ENCODE peak calls at places on chromosomes 2 and 18, in eight cellular contexts. M is fibroblast of the aortic adventitia, N is AG09309, A is esophagus squamous epithelium, R is left lung, Q is fibroblast of mammary gland, P is mucosa of descending colon, H is ascending aorta. W is an unnamed sample.

GRCh38 chr2:42753188-42753813 is 10.6 kb downstream of the OXER1 start:
- DNase-seq in H (no peak), M (no peak), N (no peak), P (no peak), A (no peak), Q (no peak), R (no peak), W (no peak)

GRCh38 chr2:33223851-33224250 is 252.6 kb upstream of the RASGRP3 start:
- DNase-seq in Q (peak; percentile 83), R (no peak), A (no peak), H (no peak), N (no peak), P (no peak), M (peak; percentile 73), W (no peak)

GRCh38 chr18:62523631-62524442 is 1.0 kb downstream of the ZCCHC2 start:
- DNase-seq in N (no peak), R (peak; percentile 60), Q (peak; percentile 45), H (peak; percentile 73), A (peak; percentile 10), M (peak; percentile 42), P (peak; percentile 69), W (no peak)

GRCh38 chr2:37326285-37326684 is 1.7 kb upstream of the PRKD3 start:
- DNase-seq in P (no peak), Q (peak; percentile 91), H (peak; percentile 81), R (no peak), A (no peak), M (peak; percentile 93), N (peak; percentile 59), W (no peak)

GRCh38 chr2:164920430-164920829 is 34.9 kb downstream of the SLC38A11 start:
- DNase-seq in R (no peak), N (peak; percentile 84), P (no peak), Q (peak; percentile 94), M (peak; percentile 92), A (no peak), H (no peak), W (no peak)

GRCh38 chr2:85302106-85302505 is 25.7 kb downstream of the TGOLN2 start:
- DNase-seq in H (no peak), R (no peak), P (no peak), A (no peak), Q (no peak), N (no peak), M (no peak), W (no peak)

GRCh38 chr2:14288016-14288415 is 344.5 kb upstream of the LRATD1 start:
- DNase-seq in M (no peak), P (no peak), N (no peak), H (no peak), A (no peak), R (no peak), Q (no peak), W (peak; percentile 63)

GRCh38 chr2:233404227-233404626 is 49.9 kb downstream of the DGKD start:
- DNase-seq in A (no peak), H (peak; percentile 63), Q (peak; percentile 43), N (no peak), R (no peak), M (peak; percentile 53), P (peak; percentile 80), W (no peak)

GRCh38 chr2:191656389-191656788 is 21.5 kb upstream of the NABP1 start:
- DNase-seq in A (no peak), P (no peak), R (no peak), Q (peak; percentile 94), H (no peak), M (peak; percentile 96), N (peak; percentile 83), W (no peak)

GRCh38 chr2:179297922-179298321 is 33.3 kb upstream of the SESTD1 start:
- DNase-seq in Q (no peak), H (no peak), A (no peak), N (no peak), M (peak; percentile 14), R (no peak), P (no peak), W (no peak)

GRCh38 chr2:134104754-134105153 is 149.1 kb upstream of the MGAT5 start:
- DNase-seq in N (no peak), A (no peak), P (no peak), M (no peak), Q (no peak), H (no peak), R (no peak), W (no peak)

GRCh38 chr2:20448246-20449046 is 1.6 kb downstream of the RHOB start:
- DNase-seq in H (peak; percentile 62), P (no peak), N (no peak), Q (peak; percentile 29), M (peak; percentile 35), R (peak; percentile 38), A (no peak), W (no peak)

GRCh38 chr18:44198296-44199284 is 482.1 kb upstream of the SETBP1 start:
- DNase-seq in H (no peak), P (peak; percentile 29), N (no peak), M (no peak), Q (no peak), R (no peak), A (no peak), W (no peak)

GRCh38 chr18:58661423-58661822 is 9.8 kb upstream of the MALT1 start:
- DNase-seq in M (peak; percentile 31), R (no peak), P (no peak), A (no peak), Q (no peak), H (no peak), N (no peak), W (no peak)

GRCh38 chr2:200787351-200788128 is 24.2 kb upstream of the BZW1 start:
- DNase-seq in M (peak; percentile 97), Q (peak; percentile 98), P (no peak), H (peak; percentile 82), A (no peak), R (no peak), N (peak; percentile 84), W (no peak)

GRCh38 chr2:138421315-138421970 is 80.1 kb upstream of the SPOPL start:
- DNase-seq in Q (peak; percentile 62), P (no peak), R (no peak), A (no peak), N (no peak), H (no peak), M (peak; percentile 41), W (no peak)

GRCh38 chr18:72056171-72056570 is 488.0 kb downstream of the CBLN2 start:
- DNase-seq in A (no peak), H (no peak), P (no peak), N (no peak), Q (no peak), M (no peak), R (no peak), W (no peak)

GRCh38 chr2:102112692-102113665 is 29.6 kb upstream of the IL1R1 start:
- DNase-seq in N (peak; percentile 68), Q (peak; percentile 72), A (no peak), P (no peak), R (no peak), H (no peak), M (peak; percentile 48), W (no peak)

GRCh38 chr18:59050661-59051057 is 89.0 kb upstream of the SEC11C start:
- DNase-seq in Q (no peak), A (no peak), H (peak; percentile 2), M (no peak), R (no peak), P (no peak), N (no peak), W (no peak)

DNA sequence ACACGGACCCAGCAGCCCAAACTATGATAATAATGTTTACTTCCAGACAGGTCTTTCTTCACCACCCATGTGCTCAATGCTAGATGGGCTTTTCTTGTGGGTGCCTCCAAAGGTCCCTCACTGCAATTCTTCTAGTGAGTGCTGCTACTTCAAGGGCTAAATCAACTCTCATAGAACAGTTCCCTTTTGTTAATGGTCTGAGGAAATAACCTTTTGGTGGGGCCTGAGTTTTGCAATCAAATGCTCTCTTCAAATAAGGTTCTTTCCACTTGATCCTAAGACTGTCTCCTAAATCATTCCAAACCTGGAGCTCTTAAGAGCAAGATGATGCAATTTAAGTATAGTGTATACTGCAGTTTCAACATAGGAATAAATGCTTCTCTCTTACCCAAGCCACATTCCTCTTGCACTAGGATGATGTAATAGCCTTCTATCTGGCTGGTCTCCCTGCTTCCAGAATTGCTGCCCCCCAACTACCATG is 6.0 kb downstream of the NEMP2 start:
- DNase-seq in H (no peak), R (no peak), N (peak; percentile 67), P (no peak), Q (peak; percentile 75), A (no peak), M (peak; percentile 92), W (no peak)
- H3K4me3 ChIP-seq in H (no peak overlapping the region), R (no peak overlapping the region), N (no peak overlapping the region), P (no peak overlapping the region), Q (no peak overlapping the region), A (no peak overlapping the region), M (no peak overlapping the region), W (no peak overlapping the region)

DNA sequence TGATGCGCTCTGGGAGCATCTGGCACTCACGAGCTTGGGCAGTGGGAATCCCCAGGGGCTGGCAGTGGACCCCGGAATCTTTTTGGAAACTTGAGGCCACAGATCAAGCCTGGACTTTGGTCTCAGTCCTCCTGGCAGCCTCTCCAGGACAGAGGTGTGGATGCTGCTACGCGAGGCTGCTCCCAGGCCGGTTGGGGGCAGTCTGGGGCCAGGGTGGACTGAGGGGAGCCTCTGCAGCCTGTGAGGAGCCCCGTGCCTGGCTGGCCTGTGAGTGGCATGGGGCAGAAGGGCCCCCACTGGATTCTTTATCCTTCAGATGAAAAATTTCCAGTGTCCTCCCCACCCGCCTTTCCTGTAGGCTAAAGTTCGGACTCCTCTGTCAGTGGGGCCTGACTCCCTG is 12.7 kb upstream of the DES start:
- DNase-seq in R (no peak), M (no peak), A (no peak), N (no peak), H (no peak), Q (no peak), P (no peak), W (no peak)
- TF ChIP-seq CTCF in R (no peak), M (no peak), A (no peak), N (no peak), H (peak; percentile 23), Q (peak; percentile 22), P (no peak), W (no peak)

GRCh38 chr2:73021371-73022010 is 50.0 kb downstream of the SFXN5 start:
- DNase-seq in H (no peak), Q (no peak), P (no peak), A (no peak), R (no peak), N (no peak), M (no peak), W (no peak)

GRCh38 chr2:73020306-73020656 is 51.2 kb downstream of the SFXN5 start:
- DNase-seq in Q (no peak), R (no peak), P (no peak), N (no peak), H (no peak), A (no peak), M (no peak), W (no peak)

GRCh38 chr2:73020657-73021370 is 50.7 kb downstream of the SFXN5 start:
- DNase-seq in Q (peak; percentile 88), R (no peak), A (no peak), H (no peak), P (no peak), M (peak; percentile 80), N (peak; percentile 35), W (no peak)

GRCh38 chr2:73022024-73022568 is 49.4 kb downstream of the SFXN5 start:
- DNase-seq in A (no peak), H (no peak), P (no peak), N (no peak), M (no peak), Q (no peak), R (no peak), W (no peak)

GRCh38 chr2:73018188-73018825 is 53.2 kb downstream of the SFXN5 start:
- DNase-seq in A (no peak), P (no peak), Q (no peak), R (no peak), N (no peak), M (no peak), H (no peak), W (no peak)
- H3K4me3 ChIP-seq in A (no peak overlapping the region), P (no peak overlapping the region), Q (no peak overlapping the region), R (no peak overlapping the region), N (no peak overlapping the region), M (no peak overlapping the region), H (no peak overlapping the region), W (no peak overlapping the region)

GRCh38 chr2:1136071-1136470 is 185.4 kb downstream of the SNTG2 start:
- DNase-seq in R (no peak), A (no peak), M (no peak), P (no peak), H (no peak), Q (peak; percentile 3), N (no peak), W (no peak)
- TF ChIP-seq CTCF in R (no peak), A (no peak), M (no peak), P (no peak), H (no peak), Q (peak; percentile 29), N (peak; percentile 74), W (peak; percentile 64)